ENCODE peak calls at places on chromosomes 5 and 9, in four cellular contexts. U is CD8-positive, alpha-beta memory T cell; N is PC-3; Q is cardiac septum. Z is an unnamed sample.

GRCh38 chr5:62403411-62404250 is at the start of gene DIMT1:
- DNase-seq in U (peak), N (peak), Q (peak), Z (peak)

GRCh38 chr5:98205691-98206461 is 567.6 kb upstream of the RGMB start:
- DNase-seq in U (no peak), N (peak), Q (no peak), Z (no peak)

GRCh38 chr5:173823721-173824567 is 64.2 kb upstream of the CPEB4 start:
- DNase-seq in U (no peak), N (peak), Q (no peak), Z (peak)

GRCh38 chr9:124196814-124197176 is 61.0 kb upstream of the NEK6 start:
- DNase-seq in U (no peak), N (no peak), Q (no peak), Z (no peak)

GRCh38 chr9:13707635-13708410 is 428.3 kb upstream of the MPDZ start:
- DNase-seq in U (no peak), N (peak), Q (no peak), Z (peak)

GRCh38 chr5:119991645-119992044 is 362.3 kb downstream of the FAM170A start:
- DNase-seq in U (no peak), N (no peak), Q (no peak), Z (no peak)

GRCh38 chr5:56340196-56340980 is 107.3 kb upstream of the ANKRD55 start:
- DNase-seq in U (no peak), N (no peak), Q (no peak), Z (no peak)

GRCh38 chr5:126811515-126812198 is 34.7 kb downstream of the LMNB1 start:
- DNase-seq in U (no peak), N (no peak), Q (no peak), Z (no peak)

GRCh38 chr5:137635521-137635921 is 100.4 kb downstream of the KLHL3 start:
- DNase-seq in U (no peak), N (no peak), Q (no peak), Z (no peak)

GRCh38 chr9:111928342-111928720 is 31.7 kb downstream of the UGCG start:
- DNase-seq in U (no peak), N (peak), Q (no peak), Z (no peak)

GRCh38 chr9:137176302-137177182 is 4.7 kb upstream of the TMEM210 start:
- DNase-seq in U (no peak), N (peak), Q (no peak), Z (peak)

GRCh38 chr9:135615666-135616620 is 23.4 kb downstream of the GLT6D1 start:
- DNase-seq in U (no peak), N (no peak), Q (no peak), Z (peak)

GRCh38 chr5:78731884-78732283 is 83.3 kb upstream of the LHFPL2 start:
- DNase-seq in U (no peak), N (peak), Q (no peak), Z (no peak)

GRCh38 chr5:128118214-128118613 is 34.6 kb downstream of the SLC12A2 start:
- DNase-seq in U (no peak), N (no peak), Q (no peak), Z (no peak)

Z was measured in RPMI8226.